ENCODE peak calls at places on chromosomes 5 and 9, in five cellular contexts. O is iPS DF 6.9; F is HepG2; S is PC-9; Q is CD8-positive, alpha-beta T cell. L is an unnamed sample. For H3K9me3 and H3K27me3, the result is how much of the 10 kb centered on the place peaks cover.

GRCh38 chr5:78565395-78565794 is 83.2 kb downstream of the LHFPL2 start:
- DNase-seq in O (no peak), F (no peak), S (no peak), Q (no peak), L (no peak)

GRCh38 chr9:133763272-133764183 is 25.4 kb upstream of the SARDH start:
- DNase-seq in O (no peak), F (no peak), S (no peak), Q (no peak), L (no peak)

GRCh38 chr9:124284940-124285441 is 27.2 kb downstream of the NEK6 start:
- DNase-seq in O (no peak), F (no peak), S (no peak), Q (no peak), L (no peak)

GRCh38 chr5:64789457-64789856 is 20.7 kb downstream of the CWC27 start:
- DNase-seq in O (no peak), F (no peak), S (no peak), Q (no peak), L (no peak)

GRCh38 chr9:7592321-7593319 is 207.0 kb downstream of the DMAC1 start:
- DNase-seq in O (peak), F (no peak), S (no peak), Q (no peak), L (no peak)

GRCh38 chr9:125910286-125910685 is 163.1 kb downstream of the PBX3 start:
- DNase-seq in O (no peak), F (no peak), S (no peak), Q (no peak), L (no peak)

GRCh38 chr9:104682642-104683041 is 11.7 kb upstream of the OR13D1 start:
- DNase-seq in O (no peak), F (peak), S (peak), Q (no peak), L (no peak)

GRCh38 chr9:98081477-98082219 is 25.1 kb downstream of the NANS start:
- DNase-seq in O (no peak), F (peak), S (peak), Q (no peak), L (no peak)

GRCh38 chr9:9914174-9914573 is 698.6 kb downstream of the PTPRD start:
- DNase-seq in O (no peak), F (peak), S (no peak), Q (no peak), L (no peak)

GRCh38 chr9:132169672-132170392 is 8.0 kb downstream of the NTNG2 start:
- DNase-seq in O (no peak), F (peak), S (no peak), Q (peak), L (peak)

GRCh38 chr5:74555991-74556390 is 84.5 kb downstream of the ENC1 start:
- DNase-seq in O (no peak), F (no peak), S (no peak), Q (no peak), L (no peak)

GRCh38 chr9:126622872-126623271 is 9.1 kb downstream of the LMX1B start:
- DNase-seq in O (no peak), F (no peak), S (no peak), Q (no peak), L (no peak)

GRCh38 chr5:151742870-151743294 is 15.5 kb downstream of the ATOX1 start:
- DNase-seq in O (no peak), F (peak), S (no peak), Q (no peak), L (no peak)

GRCh38 chr9:98991981-98992884 is 48.5 kb downstream of the COL15A1 start:
- DNase-seq in O (no peak), F (no peak), S (no peak), Q (no peak), L (no peak)

GRCh38 chr5:126514159-126515141 is 80.6 kb downstream of the ALDH7A1 start:
- DNase-seq in O (no peak), F (no peak), S (no peak), Q (no peak), L (no peak)

GRCh38 chr9:112900901-112901300 is 10.2 kb upstream of the SLC46A2 start:
- DNase-seq in O (no peak), F (no peak), S (no peak), Q (no peak), L (no peak)

GRCh38 chr5:75668988-75669760 is 48.1 kb downstream of the POC5 start:
- DNase-seq in O (no peak), F (peak), S (peak), Q (peak), L (peak)

GRCh38 chr5:1765141-1765879 is 34.3 kb downstream of the MRPL36 start:
- DNase-seq in O (no peak), F (no peak), S (no peak), Q (no peak), L (no peak)

GRCh38 chr9:12185856-12186255 is 507.3 kb upstream of the TYRP1 start:
- DNase-seq in O (no peak), F (no peak), S (no peak), Q (no peak), L (no peak)

GRCh38 chr9:80061940-80062339 is 490.2 kb downstream of the TLE4 start:
- DNase-seq in O (no peak), F (no peak), S (no peak), Q (no peak), L (no peak)

GRCh38 chr9:69249337-69249736 is 75.3 kb downstream of the TJP2 start:
- DNase-seq in O (no peak), F (no peak), S (no peak), Q (no peak), L (no peak)

GRCh38 chr9:109779711-109780452 is at the start of gene PALM2AKAP2:
- DNase-seq in O (peak), F (no peak), S (peak), Q (no peak), L (no peak)

GRCh38 chr9:137556069-137556838 is 4.6 kb downstream of the MRPL41 start:
- DNase-seq in O (no peak), F (no peak), S (no peak), Q (no peak), L (no peak)

GRCh38 chr5:137220523-137220927 is 278.6 kb downstream of the SPOCK1 start:
- DNase-seq in O (peak), F (peak), S (peak), Q (no peak), L (no peak)

GRCh38 chr5:107916731-107917725 is 246.3 kb upstream of the EFNA5 start:
- DNase-seq in O (no peak), F (no peak), S (no peak), Q (no peak), L (no peak)

GRCh38 chr9:29006603-29007002 is 1433.3 kb upstream of the C9orf72 start:
- DNase-seq in O (no peak), F (no peak), S (no peak), Q (no peak), L (no peak)

GRCh38 chr5:17180957-17181723 is 36.3 kb upstream of the BASP1 start:
- DNase-seq in O (no peak), F (peak), S (peak), Q (no peak), L (no peak)

GRCh38 chr9:105835721-105836120 is 141.4 kb downstream of the TMEM38B start:
- DNase-seq in O (no peak), F (no peak), S (no peak), Q (no peak), L (no peak)

GRCh38 chr9:113289091-113289490 is 13.6 kb downstream of the PRPF4 start:
- DNase-seq in O (no peak), F (no peak), S (no peak), Q (no peak), L (no peak)

GRCh38 chr9:120583958-120584369 is 4.0 kb upstream of the CDK5RAP2 start:
- DNase-seq in O (no peak), F (peak), S (peak), Q (peak), L (no peak)

GRCh38 chr5:171863928-171864327 is 78.3 kb downstream of the SMIM23 start:
- DNase-seq in O (no peak), F (no peak), S (no peak), Q (no peak), L (no peak)

GRCh38 chr9:61673247-61673646 is 483.4 kb downstream of the SPATA31A7 start:
- DNase-seq in O (no peak), F (no peak), S (no peak), Q (no peak), L (no peak)

GRCh38 chr9:61671276-61671973 is 481.6 kb downstream of the SPATA31A7 start:
- DNase-seq in O (no peak), F (no peak), S (no peak), Q (no peak), L (no peak)

GRCh38 chr9:61674465-61674864 is 484.6 kb downstream of the SPATA31A7 start:
- DNase-seq in O (no peak), F (no peak), S (no peak), Q (no peak), L (no peak)

GRCh38 chr9:61674882-61675281 is 485.0 kb downstream of the SPATA31A7 start:
- DNase-seq in O (no peak), F (no peak), S (no peak), Q (no peak), L (no peak)

GRCh38 chr9:61673664-61674381 is 484.0 kb downstream of the SPATA31A7 start:
- DNase-seq in O (no peak), F (no peak), S (no peak), Q (no peak), L (no peak)
- H3K9me3 ChIP-seq in O (under half), F (under half), S (under half), Q (under half), L (under half)

GRCh38 chr5:135203593-135204036 is 169.6 kb upstream of the PITX1 start:
- DNase-seq in O (no peak), F (peak), S (peak), Q (no peak), L (no peak)
- H3K27me3 ChIP-seq in O (under half), F (under half), S (under half), Q (under half), L (under half)

GRCh38 chr5:178535299-178536175 is 54.7 kb downstream of the COL23A1 start:
- DNase-seq in O (no peak), F (no peak), S (no peak), Q (no peak), L (no peak)
- H3K9me3 ChIP-seq in O (under half), F (under half), S (under half), Q (under half), L (under half)

GRCh38 chr5:59893061-59893435 is 478 bp downstream of the PDE4D start:
- DNase-seq in O (no peak), F (no peak), S (no peak), Q (no peak), L (no peak)
- H3K27me3 ChIP-seq in O (under half), F (under half), S (under half), Q (under half), L (under half)

DNA sequence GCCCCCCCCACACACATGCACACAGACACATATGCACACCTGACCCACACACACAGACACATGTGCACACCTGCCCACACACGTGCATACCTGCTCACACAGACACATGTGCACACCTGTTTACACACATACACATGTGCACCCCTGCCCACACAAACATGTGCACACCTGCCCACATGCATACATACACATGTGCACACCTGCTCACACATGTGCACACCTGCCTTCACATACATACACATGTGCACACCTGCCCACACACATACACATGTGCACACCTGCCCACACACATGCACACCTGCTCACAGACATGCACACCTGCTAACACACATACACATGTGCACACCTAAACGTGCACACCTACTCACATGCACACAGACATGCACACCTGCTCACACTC is 147.0 kb upstream of the FOXD4L5 start:
- DNase-seq in O (no peak), F (no peak), S (no peak), Q (no peak), L (no peak)
- H3K9me3 ChIP-seq in O (under half), F (under half), S (under half), Q (under half), L (under half)

L was measured in CD8-positive, alpha-beta memory T cell.